ENCODE peak calls at places on chromosomes 12 and 14, in seven cellular contexts. D is AG09309, F is retina, N is pancreas, I is HCT116, P is right lobe of liver, K is putamen. G is an unnamed sample.

GRCh38 chr14:51074986-51075385 is 19.9 kb downstream of the TRIM9 start:
- DNase-seq in D (no peak), F (no peak), N (no peak), I (no peak), P (no peak), K (peak; percentile 65), G (no peak)

GRCh38 chr14:106442857-106443256 is 916.5 kb downstream of the TMEM121 start:
- DNase-seq in D (no peak), F (no peak), N (no peak), I (no peak), P (no peak), K (no peak), G (no peak)

GRCh38 chr12:63844391-63845341 is at the start of gene SRGAP1:
- DNase-seq in D (peak; percentile 29), F (peak; percentile 89), N (peak; percentile 82), I (no peak), P (peak; percentile 64), K (peak; percentile 77), G (peak; percentile 10)

GRCh38 chr14:83291716-83292115 is 1758.1 kb upstream of the SEL1L start:
- DNase-seq in D (no peak), F (no peak), N (no peak), I (no peak), P (no peak), K (no peak), G (no peak)

GRCh38 chr14:99351166-99352007 is 79.4 kb upstream of the BCL11B start:
- DNase-seq in D (no peak), F (no peak), N (no peak), I (no peak), P (no peak), K (no peak), G (no peak)

GRCh38 chr12:132379996-132380395 is 50.6 kb upstream of the GALNT9 start:
- DNase-seq in D (no peak), F (no peak), N (peak; percentile 13), I (no peak), P (no peak), K (no peak), G (no peak)

GRCh38 chr14:56490379-56490778 is 89.2 kb upstream of the TMEM260 start:
- DNase-seq in D (no peak), F (no peak), N (no peak), I (peak; percentile 35), P (no peak), K (no peak), G (peak; percentile 71)

GRCh38 chr12:124547626-124548025 is 19.8 kb downstream of the NCOR2 start:
- DNase-seq in D (no peak), F (no peak), N (no peak), I (no peak), P (no peak), K (no peak), G (no peak)

GRCh38 chr12:47214001-47214619 is 134.4 kb upstream of the AMIGO2 start:
- DNase-seq in D (no peak), F (no peak), N (no peak), I (no peak), P (no peak), K (no peak), G (no peak)

GRCh38 chr12:10497602-10498001 is 8.1 kb upstream of the EIF2S3B start:
- DNase-seq in D (no peak), F (no peak), N (peak; percentile 13), I (no peak), P (no peak), K (no peak), G (no peak)

GRCh38 chr12:19316420-19316819 is 122.9 kb upstream of the AEBP2 start:
- DNase-seq in D (no peak), F (no peak), N (no peak), I (no peak), P (no peak), K (no peak), G (no peak)

GRCh38 chr12:94101902-94102660 is 46.3 kb upstream of the PLXNC1 start:
- DNase-seq in D (peak; percentile 64), F (peak; percentile 96), N (peak; percentile 89), I (peak; percentile 87), P (peak; percentile 81), K (peak; percentile 70), G (peak; percentile 94)

GRCh38 chr12:131139363-131140068 is 185.8 kb downstream of the ADGRD1 start:
- DNase-seq in D (no peak), F (no peak), N (no peak), I (no peak), P (no peak), K (no peak), G (no peak)

GRCh38 chr12:7439579-7440505 is 4.1 kb downstream of the CD163L1 start:
- DNase-seq in D (no peak), F (peak; percentile 87), N (peak; percentile 73), I (no peak), P (peak; percentile 28), K (peak; percentile 3), G (peak; percentile 79)

GRCh38 chr14:30138517-30138916 is 210.9 kb upstream of the PRKD1 start:
- DNase-seq in D (no peak), F (no peak), N (no peak), I (no peak), P (no peak), K (no peak), G (no peak)

GRCh38 chr14:97164014-97164413 is 366.8 kb downstream of the VRK1 start:
- DNase-seq in D (no peak), F (no peak), N (no peak), I (no peak), P (no peak), K (no peak), G (no peak)

GRCh38 chr12:91189526-91189925 is 6.9 kb upstream of the DCN start:
- DNase-seq in D (no peak), F (no peak), N (no peak), I (no peak), P (no peak), K (no peak), G (no peak)

GRCh38 chr14:99971087-99971928 is 93.9 kb upstream of the EVL start:
- DNase-seq in D (no peak), F (peak; percentile 94), N (peak; percentile 92), I (peak; percentile 21), P (peak; percentile 88), K (peak; percentile 84), G (peak; percentile 98)

GRCh38 chr14:105891221-105891602 is 364.8 kb downstream of the TMEM121 start:
- DNase-seq in D (no peak), F (no peak), N (no peak), I (no peak), P (no peak), K (no peak), G (no peak)

GRCh38 chr12:100716949-100717732 is 77.4 kb upstream of the ANO4 start:
- DNase-seq in D (no peak), F (peak; percentile 70), N (peak; percentile 58), I (no peak), P (no peak), K (no peak), G (peak; percentile 81)

GRCh38 chr14:35435177-35435576 is 30.6 kb upstream of the NFKBIA start:
- DNase-seq in D (no peak), F (no peak), N (no peak), I (no peak), P (no peak), K (no peak), G (no peak)

GRCh38 chr12:124477109-124477915 is 90.1 kb downstream of the NCOR2 start:
- DNase-seq in D (no peak), F (no peak), N (peak; percentile 23), I (no peak), P (no peak), K (no peak), G (no peak)

GRCh38 chr14:100547633-100548294 is 39.5 kb downstream of the BEGAIN start:
- DNase-seq in D (no peak), F (no peak), N (no peak), I (peak; percentile 55), P (peak; percentile 51), K (peak; percentile 36), G (no peak)

GRCh38 chr14:69281450-69282169 is 21.7 kb downstream of the GALNT16 start:
- DNase-seq in D (no peak), F (no peak), N (no peak), I (no peak), P (no peak), K (no peak), G (no peak)

G was measured in neural progenitor cell.